ENCODE peak calls at places on chromosome 15, in six cellular contexts. U is endodermal cell, Z is hippocampal formation, D is Peyer's patch, J is GM12891, M is GM04504. A is an unnamed sample.

GRCh38 chr15:96351801-96352593 is 21.5 kb downstream of the NR2F2 start:
- DNase-seq in U (peak), Z (no peak), D (no peak), J (no peak), M (no peak), A (no peak)

GRCh38 chr15:51224428-51224827 is 114.0 kb downstream of the CYP19A1 start:
- DNase-seq in U (no peak), Z (no peak), D (no peak), J (no peak), M (no peak), A (no peak)

GRCh38 chr15:77276096-77276495 is 143.8 kb downstream of the PEAK1 start:
- DNase-seq in U (no peak), Z (no peak), D (no peak), J (no peak), M (no peak), A (no peak)

GRCh38 chr15:48935236-48935635 is 28.5 kb downstream of the SHC4 start:
- DNase-seq in U (no peak), Z (no peak), D (no peak), J (no peak), M (no peak), A (no peak)

GRCh38 chr15:83248151-83248851 is 36.2 kb downstream of the BNC1 start:
- DNase-seq in U (peak), Z (peak), D (no peak), J (no peak), M (peak), A (no peak)

GRCh38 chr15:40308844-40309189 is 1.1 kb upstream of the PLCB2 start:
- DNase-seq in U (no peak), Z (peak), D (peak), J (no peak), M (no peak), A (peak)

GRCh38 chr15:44545934-44546802 is 9.2 kb downstream of the EIF3J start:
- DNase-seq in U (no peak), Z (no peak), D (no peak), J (no peak), M (peak), A (no peak)

GRCh38 chr15:82828064-82828463 is 18.6 kb downstream of the WHAMM start:
- DNase-seq in U (no peak), Z (no peak), D (no peak), J (no peak), M (no peak), A (no peak)

GRCh38 chr15:52233405-52233804 is 42.2 kb upstream of the GNB5 start:
- DNase-seq in U (no peak), Z (no peak), D (peak), J (no peak), M (no peak), A (peak)

GRCh38 chr15:101362359-101362758 is 67.3 kb upstream of the SNRPA1 start:
- DNase-seq in U (no peak), Z (no peak), D (no peak), J (no peak), M (no peak), A (no peak)

GRCh38 chr15:38259134-38259533 is 6.5 kb downstream of the SPRED1 start:
- DNase-seq in U (no peak), Z (no peak), D (no peak), J (no peak), M (no peak), A (no peak)

GRCh38 chr15:89303986-89304385 is 30.6 kb downstream of the POLG start:
- DNase-seq in U (no peak), Z (no peak), D (no peak), J (no peak), M (no peak), A (no peak)